ENCODE peak calls at places on chromosomes 3 and 15, in seven cellular contexts. B, N, L, P, H, W and D are unnamed samples.

GRCh38 chr15:25812073-25812472 is 51.1 kb downstream of the ATP10A start:
- DNase-seq in B (no peak), N (no peak), H (no peak), L (no peak), P (no peak), W (no peak), D (no peak)

GRCh38 chr3:123605789-123606234 is 21.0 kb upstream of the HACD2 start:
- DNase-seq in H (no peak), B (peak), N (no peak), L (no peak), W (no peak), P (peak), D (no peak)

GRCh38 chr15:57422113-57422754 is 45.9 kb downstream of the CGNL1 start:
- DNase-seq in W (peak), B (no peak), P (no peak), L (no peak), N (no peak), H (no peak), D (no peak)

GRCh38 chr3:114673481-114673880 is 379.7 kb downstream of the TIGIT start:
- DNase-seq in W (no peak), P (no peak), B (no peak), H (no peak), L (no peak), N (no peak), D (no peak)

GRCh38 chr3:161221881-161222600 is 930 bp downstream of the NMD3 start:
- DNase-seq in P (no peak), W (no peak), L (peak), N (no peak), H (no peak), B (peak), D (no peak)

GRCh38 chr3:172816968-172817367 is 66.4 kb downstream of the ECT2 start:
- DNase-seq in W (no peak), L (no peak), N (no peak), H (no peak), B (no peak), P (no peak), D (no peak)

GRCh38 chr3:37660782-37661181 is 200.9 kb upstream of the CTDSPL start:
- DNase-seq in H (no peak), P (no peak), W (no peak), B (no peak), N (no peak), L (no peak), D (no peak)

GRCh38 chr15:83555383-83555782 is 98.5 kb upstream of the ADAMTSL3 start:
- DNase-seq in H (no peak), P (no peak), L (no peak), N (no peak), B (no peak), W (no peak), D (no peak)

GRCh38 chr3:186044973-186045372 is 63.9 kb downstream of the ETV5 start:
- DNase-seq in H (no peak), N (no peak), B (no peak), L (no peak), P (no peak), W (no peak), D (peak)

GRCh38 chr3:67706934-67707333 is 52.5 kb upstream of the SUCLG2 start:
- DNase-seq in H (peak), N (no peak), B (no peak), P (no peak), L (no peak), W (no peak), D (no peak)

GRCh38 chr15:78946493-78946892 is 1.6 kb upstream of the CTSH start:
- DNase-seq in B (no peak), L (no peak), P (no peak), H (no peak), N (no peak), W (no peak), D (no peak)

GRCh38 chr3:31275038-31275562 is 257.6 kb upstream of the STT3B start:
- DNase-seq in B (peak), W (peak), L (no peak), P (no peak), H (no peak), N (no peak), D (peak)

GRCh38 chr3:42300013-42300412 is 34.0 kb upstream of the CCK start:
- DNase-seq in B (peak), P (peak), H (no peak), W (peak), L (peak), N (peak), D (peak)

GRCh38 chr15:76324066-76324465 is 12.5 kb upstream of the ISL2 start:
- DNase-seq in N (no peak), P (no peak), H (no peak), B (no peak), L (no peak), W (no peak), D (no peak)

GRCh38 chr3:127767126-127767525 is 55.2 kb downstream of the MGLL start:
- DNase-seq in L (no peak), B (no peak), W (no peak), H (no peak), P (no peak), N (no peak), D (no peak)

GRCh38 chr15:80211976-80212375 is 40.0 kb downstream of the CTXND1 start:
- DNase-seq in P (no peak), L (no peak), N (no peak), W (no peak), H (no peak), B (no peak), D (no peak)

GRCh38 chr3:4343258-4343657 is 40.1 kb downstream of the SETMAR start:
- DNase-seq in N (no peak), P (no peak), W (no peak), L (no peak), H (peak), B (peak), D (no peak)

GRCh38 chr3:18111702-18112311 is 313.3 kb downstream of the SATB1 start:
- DNase-seq in N (no peak), H (no peak), L (peak), W (no peak), B (peak), P (no peak), D (no peak)

GRCh38 chr3:182760576-182761164 is 32.6 kb upstream of the ATP11B start:
- DNase-seq in N (no peak), P (no peak), W (no peak), L (no peak), B (no peak), H (no peak), D (no peak)

GRCh38 chr3:9028134-9028533 is 64.9 kb upstream of the RAD18 start:
- DNase-seq in L (peak), N (no peak), B (peak), P (no peak), H (no peak), W (peak), D (no peak)

GRCh38 chr3:30934208-30934550 is 39.7 kb upstream of the GADL1 start:
- DNase-seq in P (no peak), B (peak), N (no peak), W (peak), H (no peak), L (peak), D (peak)

GRCh38 chr3:38084019-38084968 is 45.3 kb downstream of the DLEC1 start:
- DNase-seq in W (peak), L (no peak), B (peak), N (no peak), H (no peak), P (peak), D (no peak)

GRCh38 chr3:170725285-170725731 is 139.4 kb upstream of the SLC7A14 start:
- DNase-seq in N (no peak), P (no peak), B (no peak), H (no peak), L (no peak), W (peak), D (no peak)

GRCh38 chr3:132325634-132326033 is 8.4 kb downstream of the ACP3 start:
- DNase-seq in W (no peak), P (no peak), L (no peak), B (no peak), N (no peak), H (no peak), D (no peak)

GRCh38 chr15:68820589-68821189 is at the start of gene ANP32A:
- DNase-seq in W (peak), B (peak), N (peak), H (peak), L (peak), P (peak), D (peak)

GRCh38 chr15:45648521-45649200 is 13.8 kb downstream of the SQOR start:
- DNase-seq in H (no peak), B (peak), N (no peak), W (peak), P (no peak), L (no peak), D (no peak)

GRCh38 chr3:128421439-128421836 is 45.3 kb downstream of the DNAJB8 start:
- DNase-seq in H (no peak), N (no peak), P (no peak), W (no peak), B (no peak), L (no peak), D (no peak)

GRCh38 chr3:54427951-54428871 is 305.9 kb downstream of the CACNA2D3 start:
- DNase-seq in L (peak), H (peak), B (peak), N (peak), W (peak), P (peak), D (peak)

GRCh38 chr3:174126990-174127758 is 729.6 kb downstream of the NLGN1 start:
- DNase-seq in N (no peak), W (no peak), H (no peak), P (no peak), B (peak), L (no peak), D (no peak)

GRCh38 chr3:196472286-196472685 is 31.3 kb downstream of the RNF168 start:
- DNase-seq in H (no peak), B (no peak), P (no peak), W (no peak), L (no peak), N (no peak), D (no peak)